ENCODE peak calls at places on chromosomes 3 and 15, in nine cellular contexts. X is lower lobe of right lung, C is GM12865, P is OCI-LY7, I is endothelial cell of umbilical vein, Y is neural crest cell, E is fibroblast of pulmonary artery, J is thoracic aorta, L is endodermal cell. U is an unnamed sample.

GRCh38 chr15:40928975-40929729 is at the start of gene DLL4:
- DNase-seq in X (peak), C (peak), P (no peak), I (peak), Y (peak), E (no peak), J (no peak), L (peak), U (no peak)

GRCh38 chr3:138444104-138444503 is 9.7 kb downstream of the ESYT3 start:
- DNase-seq in X (no peak), C (no peak), P (no peak), I (no peak), Y (no peak), E (no peak), J (no peak), L (peak), U (no peak)

GRCh38 chr3:195612075-195612800 is 28.5 kb upstream of the APOD start:
- DNase-seq in X (no peak), C (no peak), P (no peak), I (no peak), Y (no peak), E (no peak), J (no peak), L (peak), U (no peak)

GRCh38 chr15:68335251-68335650 is 57.7 kb downstream of the FEM1B start:
- DNase-seq in X (no peak), C (no peak), P (no peak), I (peak), Y (no peak), E (no peak), J (peak), L (no peak), U (no peak)

GRCh38 chr15:98231696-98232440 is 271.4 kb downstream of the ARRDC4 start:
- DNase-seq in X (no peak), C (no peak), P (no peak), I (no peak), Y (no peak), E (peak), J (no peak), L (no peak), U (no peak)

GRCh38 chr15:52523646-52524045 is 5.0 kb downstream of the MYO5A start:
- DNase-seq in X (no peak), C (no peak), P (no peak), I (no peak), Y (no peak), E (no peak), J (no peak), L (no peak), U (no peak)

GRCh38 chr3:11499144-11499543 is 144.6 kb downstream of the VGLL4 start:
- DNase-seq in X (no peak), C (no peak), P (no peak), I (peak), Y (no peak), E (peak), J (no peak), L (no peak), U (no peak)

GRCh38 chr3:129224984-129225393 is 24.4 kb upstream of the COPG1 start:
- DNase-seq in X (peak), C (no peak), P (peak), I (peak), Y (no peak), E (peak), J (no peak), L (peak), U (no peak)

GRCh38 chr15:48020166-48020565 is 100.6 kb upstream of the SLC24A5 start:
- DNase-seq in X (no peak), C (peak), P (no peak), I (no peak), Y (no peak), E (no peak), J (no peak), L (no peak), U (no peak)

GRCh38 chr3:101643861-101644613 is 32.9 kb downstream of the ZBTB11 start:
- DNase-seq in X (no peak), C (peak), P (no peak), I (peak), Y (no peak), E (peak), J (no peak), L (no peak), U (no peak)

GRCh38 chr3:121750087-121750415 is 510 bp upstream of the GOLGB1 start:
- DNase-seq in X (no peak), C (no peak), P (no peak), I (no peak), Y (no peak), E (no peak), J (no peak), L (no peak), U (no peak)

GRCh38 chr3:38579551-38580449 is 69.7 kb downstream of the SCN5A start:
- DNase-seq in X (peak), C (peak), P (peak), I (no peak), Y (no peak), E (no peak), J (no peak), L (peak), U (no peak)

GRCh38 chr3:46378426-46378942 is 7.7 kb downstream of the CCR5 start:
- DNase-seq in X (peak), C (peak), P (peak), I (peak), Y (peak), E (peak), J (no peak), L (peak), U (peak)

GRCh38 chr15:31081568-31082250 is 19.8 kb downstream of the TRPM1 start:
- DNase-seq in X (no peak), C (peak), P (peak), I (no peak), Y (no peak), E (no peak), J (no peak), L (no peak), U (no peak)

GRCh38 chr15:78768096-78768495 is 43.2 kb downstream of the ADAMTS7 start:
- DNase-seq in X (peak), C (no peak), P (no peak), I (no peak), Y (no peak), E (no peak), J (no peak), L (no peak), U (no peak)

GRCh38 chr3:14357463-14357862 is 44.9 kb upstream of the SLC6A6 start:
- DNase-seq in X (no peak), C (no peak), P (no peak), I (no peak), Y (no peak), E (no peak), J (no peak), L (no peak), U (no peak)

GRCh38 chr3:178436773-178437172 is 99.5 kb upstream of the KCNMB2 start:
- DNase-seq in X (no peak), C (peak), P (peak), I (peak), Y (no peak), E (peak), J (no peak), L (no peak), U (no peak)

GRCh38 chr15:27454281-27455060 is 483.5 kb downstream of the GABRG3 start:
- DNase-seq in X (no peak), C (no peak), P (no peak), I (no peak), Y (no peak), E (peak), J (no peak), L (no peak), U (no peak)

GRCh38 chr3:197975311-197975710 is 15.3 kb downstream of the LMLN start:
- DNase-seq in X (no peak), C (no peak), P (no peak), I (no peak), Y (no peak), E (no peak), J (no peak), L (no peak), U (no peak)

GRCh38 chr15:92618121-92618520 is 37.5 kb downstream of the FAM174B start:
- DNase-seq in X (no peak), C (no peak), P (no peak), I (no peak), Y (no peak), E (no peak), J (no peak), L (peak), U (no peak)

GRCh38 chr3:192062186-192062585 is 601.2 kb downstream of the PYDC2 start:
- DNase-seq in X (no peak), C (no peak), P (no peak), I (no peak), Y (no peak), E (no peak), J (no peak), L (no peak), U (no peak)

GRCh38 chr3:189664311-189664710 is 33.1 kb downstream of the TP63 start:
- DNase-seq in X (no peak), C (no peak), P (no peak), I (peak), Y (no peak), E (peak), J (no peak), L (no peak), U (no peak)

GRCh38 chr3:136186850-136187249 is 9.3 kb downstream of the MSL2 start:
- DNase-seq in X (no peak), C (no peak), P (no peak), I (no peak), Y (no peak), E (no peak), J (no peak), L (no peak), U (no peak)

GRCh38 chr15:69491051-69491505 is 38.5 kb downstream of the RPLP1 start:
- DNase-seq in X (no peak), C (no peak), P (no peak), I (no peak), Y (no peak), E (peak), J (no peak), L (peak), U (no peak)

GRCh38 chr15:90873998-90874605 is 5.7 kb downstream of the FURIN start:
- DNase-seq in X (peak), C (no peak), P (no peak), I (peak), Y (no peak), E (no peak), J (no peak), L (peak), U (no peak)

GRCh38 chr3:156787926-156788663 is 38.1 kb upstream of the LEKR1 start:
- DNase-seq in X (no peak), C (peak), P (no peak), I (peak), Y (no peak), E (peak), J (no peak), L (no peak), U (no peak)

GRCh38 chr3:127702151-127702578 is 29.4 kb downstream of the ABTB1 start:
- DNase-seq in X (peak), C (no peak), P (no peak), I (no peak), Y (no peak), E (no peak), J (no peak), L (peak), U (no peak)

GRCh38 chr3:70748593-70748992 is 436.2 kb upstream of the MDFIC2 start:
- DNase-seq in X (no peak), C (no peak), P (no peak), I (no peak), Y (no peak), E (no peak), J (no peak), L (peak), U (no peak)

GRCh38 chr15:69579950-69580618 is 127.5 kb downstream of the RPLP1 start:
- DNase-seq in X (no peak), C (no peak), P (no peak), I (no peak), Y (no peak), E (no peak), J (no peak), L (no peak), U (no peak)

GRCh38 chr15:57245714-57246113 is 130.6 kb upstream of the CGNL1 start:
- DNase-seq in X (no peak), C (no peak), P (no peak), I (no peak), Y (no peak), E (no peak), J (no peak), L (no peak), U (no peak)

GRCh38 chr15:57251308-57251707 is 125.0 kb upstream of the CGNL1 start:
- DNase-seq in X (no peak), C (no peak), P (no peak), I (no peak), Y (no peak), E (peak), J (no peak), L (no peak), U (no peak)

GRCh38 chr15:57251941-57252340 is 124.4 kb upstream of the CGNL1 start:
- DNase-seq in X (no peak), C (no peak), P (no peak), I (no peak), Y (no peak), E (peak), J (no peak), L (no peak), U (no peak)

GRCh38 chr15:57245130-57245529 is 131.2 kb upstream of the CGNL1 start:
- DNase-seq in X (no peak), C (no peak), P (no peak), I (no peak), Y (no peak), E (peak), J (no peak), L (no peak), U (no peak)

GRCh38 chr15:57248074-57248473 is 128.2 kb upstream of the CGNL1 start:
- DNase-seq in X (no peak), C (no peak), P (no peak), I (no peak), Y (no peak), E (no peak), J (no peak), L (no peak), U (no peak)
- TF ChIP-seq CTCF in X (no peak), C (no peak), P (no peak), I (no peak), Y (no peak), E (no peak), J (no peak), L (no peak), U (no peak)

DNA sequence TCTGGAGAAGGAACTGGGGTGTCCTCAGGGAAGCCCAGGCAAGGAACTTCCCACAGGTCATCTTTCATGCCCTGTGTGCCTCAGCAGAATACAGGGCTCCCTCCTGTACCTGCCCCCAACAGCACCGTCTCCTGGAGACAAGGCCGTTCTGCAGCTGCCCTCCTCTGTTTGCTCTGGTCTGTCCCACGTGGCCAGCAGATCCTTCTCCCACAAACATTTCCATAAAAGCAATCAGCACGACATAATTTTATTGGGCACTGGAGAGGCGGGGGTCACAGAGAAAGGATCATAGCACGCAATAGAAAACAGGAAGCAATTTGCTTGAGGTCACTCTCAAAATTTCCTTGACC is 29.5 kb downstream of the STARD5 start:
- DNase-seq in X (no peak), C (peak), P (peak), I (no peak), Y (no peak), E (no peak), J (no peak), L (peak), U (no peak)
- TF ChIP-seq CTCF in X (peak), C (peak), P (peak), I (no peak), Y (no peak), E (no peak), J (no peak), L (peak), U (no peak)

GRCh38 chr3:43489918-43490317 is 131.9 kb downstream of the ANO10 start:
- DNase-seq in X (no peak), C (no peak), P (no peak), I (peak), Y (no peak), E (no peak), J (no peak), L (no peak), U (no peak)

GRCh38 chr3:43490640-43491185 is 131.1 kb downstream of the ANO10 start:
- DNase-seq in X (no peak), C (no peak), P (no peak), I (no peak), Y (no peak), E (no peak), J (no peak), L (no peak), U (no peak)

GRCh38 chr3:43481325-43481860 is 140.4 kb downstream of the ANO10 start:
- DNase-seq in X (no peak), C (no peak), P (no peak), I (no peak), Y (no peak), E (no peak), J (no peak), L (no peak), U (no peak)

GRCh38 chr3:43484926-43485488 is 136.8 kb downstream of the ANO10 start:
- DNase-seq in X (no peak), C (no peak), P (no peak), I (no peak), Y (no peak), E (no peak), J (no peak), L (peak), U (no peak)
- TF ChIP-seq CTCF in X (no peak), C (no peak), P (no peak), I (no peak), Y (no peak), E (no peak), J (no peak), L (peak), U (no peak)

GRCh38 chr3:51819709-51820406 is 40.8 kb upstream of the IQCF6 start:
- DNase-seq in X (no peak), C (peak), P (peak), I (no peak), Y (peak), E (no peak), J (no peak), L (peak), U (no peak)
- TF ChIP-seq CTCF in X (no peak), C (peak), P (peak), I (peak), Y (peak), E (no peak), J (no peak), L (peak), U (no peak)

GRCh38 chr15:60325905-60326304 is 71.9 kb downstream of the ANXA2 start:
- DNase-seq in X (no peak), C (no peak), P (no peak), I (no peak), Y (no peak), E (no peak), J (no peak), L (no peak), U (no peak)

GRCh38 chr15:60326824-60327654 is 70.7 kb downstream of the ANXA2 start:
- DNase-seq in X (no peak), C (peak), P (peak), I (peak), Y (peak), E (peak), J (no peak), L (peak), U (no peak)

GRCh38 chr15:60324706-60325438 is 72.9 kb downstream of the ANXA2 start:
- DNase-seq in X (no peak), C (no peak), P (no peak), I (no peak), Y (no peak), E (peak), J (no peak), L (no peak), U (no peak)

GRCh38 chr15:60326343-60326742 is 71.4 kb downstream of the ANXA2 start:
- DNase-seq in X (no peak), C (no peak), P (no peak), I (no peak), Y (no peak), E (no peak), J (no peak), L (no peak), U (no peak)

DNA sequence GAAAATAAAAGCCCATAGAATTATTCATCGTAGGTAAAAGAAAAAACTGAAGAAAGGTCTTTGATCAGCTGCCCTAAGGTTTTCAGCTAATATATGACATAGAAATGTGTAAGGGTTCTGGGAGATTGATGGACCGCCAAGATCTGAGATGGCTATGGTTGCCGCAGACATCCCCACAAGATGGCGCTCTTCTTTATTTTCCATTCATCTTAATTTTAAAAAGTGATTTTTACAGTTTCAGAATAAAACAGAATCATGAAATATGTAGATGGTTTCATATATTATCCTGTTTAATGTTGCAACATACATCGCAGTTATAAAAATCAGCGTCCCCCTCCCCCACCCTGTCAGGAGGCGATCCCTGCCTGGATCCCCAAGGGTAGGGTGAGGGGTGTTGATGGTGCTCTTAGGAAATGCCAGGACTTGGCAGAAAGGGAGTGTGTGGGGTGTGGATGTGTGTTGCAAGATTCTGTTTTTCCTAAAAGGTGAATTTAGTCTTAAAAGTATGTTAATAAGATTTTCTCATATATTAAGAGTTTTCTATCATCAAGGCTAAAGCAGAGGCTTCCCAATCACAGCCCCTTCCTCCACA is 68.8 kb downstream of the ANXA2 start:
- DNase-seq in X (no peak), C (peak), P (peak), I (peak), Y (peak), E (peak), J (no peak), L (peak), U (no peak)
- TF ChIP-seq CTCF in X (peak), C (peak), P (peak), I (peak), Y (peak), E (peak), J (peak), L (peak), U (peak)

DNA sequence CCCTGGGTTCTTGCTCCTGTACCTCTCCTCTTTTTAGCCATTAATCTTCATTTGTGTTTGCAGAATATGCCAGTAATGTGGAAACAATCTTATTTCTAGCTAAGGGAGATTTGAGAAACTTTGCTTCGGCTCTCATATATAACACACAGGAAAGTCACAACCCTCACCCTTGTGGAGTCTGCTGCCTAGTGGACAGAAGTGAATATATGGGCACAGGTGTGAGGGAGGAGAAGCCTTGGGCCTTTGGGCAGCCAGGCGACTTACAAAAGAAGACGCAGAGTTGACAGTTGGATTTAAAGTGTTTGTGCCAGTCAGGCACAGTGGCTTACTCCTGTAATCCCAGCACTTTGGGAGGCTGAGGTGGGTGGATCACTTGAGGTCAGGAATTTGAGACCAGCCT is 181.8 kb upstream of the TBL1XR1 start:
- DNase-seq in X (no peak), C (peak), P (peak), I (no peak), Y (no peak), E (no peak), J (no peak), L (no peak), U (no peak)
- TF ChIP-seq CTCF in X (no peak), C (peak), P (peak), I (no peak), Y (no peak), E (no peak), J (no peak), L (peak), U (no peak)

DNA sequence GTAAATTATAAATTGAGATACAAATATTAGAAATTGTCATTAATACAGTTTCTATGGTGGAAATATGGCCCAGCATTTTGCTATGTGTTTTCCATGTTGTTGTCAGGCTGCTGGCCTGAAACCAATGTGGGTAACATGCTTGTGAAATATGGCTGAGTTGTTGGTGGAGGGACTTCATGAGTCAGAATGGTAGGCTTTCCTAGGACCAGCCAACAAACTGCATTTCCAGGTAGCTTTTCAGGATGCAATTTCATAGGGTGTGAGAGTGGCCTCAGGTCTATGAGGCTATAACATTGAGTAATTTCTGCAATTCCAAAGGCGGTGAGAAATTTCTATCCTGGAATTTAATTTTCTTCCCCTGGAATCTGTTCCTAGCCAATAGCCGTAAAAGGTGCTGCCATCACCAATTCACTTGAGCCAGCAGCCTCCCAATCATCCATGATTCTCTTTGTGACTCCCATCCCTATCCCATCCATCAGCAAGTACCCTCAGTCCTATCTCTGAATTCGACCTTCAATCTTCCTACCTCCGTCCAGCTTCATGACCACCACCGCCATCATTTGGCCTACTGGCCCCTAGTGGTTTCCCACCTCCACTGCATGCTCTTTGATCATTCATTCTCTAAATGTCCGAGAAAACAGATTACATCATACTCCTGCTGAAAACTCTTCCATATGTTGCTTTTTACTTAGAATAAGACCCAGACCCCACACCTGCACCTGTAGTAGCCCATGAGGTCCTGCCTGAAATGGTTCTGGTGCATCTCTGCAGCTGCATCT is 276.6 kb upstream of the CFAP20DC start:
- DNase-seq in X (no peak), C (no peak), P (peak), I (no peak), Y (no peak), E (no peak), J (no peak), L (peak), U (no peak)
- TF ChIP-seq CTCF in X (no peak), C (peak), P (peak), I (peak), Y (peak), E (peak), J (no peak), L (peak), U (peak)

U was measured in mesothelial cell of epicardium.